ENCODE peak calls at places on chromosomes 4 and X, in nine cellular contexts. G, P, D, K, Z, A, X, T and U are unnamed samples. For H3K4me1 and H3K27me3, the result is how much of the 10 kb centered on the place peaks cover.

GRCh38 chr4:71460368-71460767 is 121.5 kb downstream of the SLC4A4 start:
- DNase-seq in G (no peak), P (no peak), D (no peak), K (no peak), Z (no peak), A (no peak), X (no peak), T (no peak), U (no peak)

GRCh38 chr4:26141916-26142638 is 178.7 kb upstream of the RBPJ start:
- DNase-seq in G (peak), P (no peak), D (peak), K (peak), Z (no peak), A (no peak), X (no peak), T (no peak), U (peak)

GRCh38 chrX:23269923-23270322 is 64.7 kb upstream of the PTCHD1 start:
- DNase-seq in G (no peak), P (no peak), D (no peak), K (no peak), Z (no peak), A (no peak), X (no peak), T (no peak), U (no peak)

GRCh38 chrX:134782796-134783195 is 124.5 kb upstream of the PLAC1 start:
- DNase-seq in G (no peak), P (peak), D (no peak), K (no peak), Z (no peak), A (no peak), X (no peak), T (peak), U (no peak)

GRCh38 chrX:19005909-19006308 is 22.0 kb upstream of the PHKA2 start:
- DNase-seq in G (no peak), P (no peak), D (no peak), K (peak), Z (no peak), A (no peak), X (no peak), T (no peak), U (no peak)

GRCh38 chrX:111402378-111402777 is 9.6 kb downstream of the DCX start:
- DNase-seq in G (no peak), P (no peak), D (no peak), K (no peak), Z (no peak), A (no peak), X (no peak), T (no peak), U (no peak)

GRCh38 chr4:139014391-139015268 is 951 bp upstream of the NOCT start:
- DNase-seq in G (no peak), P (peak), D (no peak), K (peak), Z (no peak), A (peak), X (no peak), T (peak), U (no peak)

GRCh38 chr4:112147697-112148096 is 2.4 kb downstream of the FAM241A start:
- DNase-seq in G (no peak), P (no peak), D (no peak), K (no peak), Z (no peak), A (no peak), X (no peak), T (no peak), U (no peak)

GRCh38 chr4:75630174-75630931 is at the start of gene CDKL2:
- DNase-seq in G (peak), P (peak), D (peak), K (peak), Z (peak), A (peak), X (peak), T (peak), U (peak)

GRCh38 chrX:120824021-120824420 is 51.6 kb downstream of the CT47B1 start:
- DNase-seq in G (no peak), P (no peak), D (no peak), K (no peak), Z (no peak), A (no peak), X (no peak), T (no peak), U (no peak)

GRCh38 chr4:80309301-80310004 is 26.1 kb upstream of the CFAP299 start:
- DNase-seq in G (no peak), P (no peak), D (no peak), K (peak), Z (no peak), A (no peak), X (no peak), T (no peak), U (no peak)

GRCh38 chrX:11239230-11239629 is 54.0 kb upstream of the AMELX start:
- DNase-seq in G (no peak), P (peak), D (no peak), K (no peak), Z (no peak), A (no peak), X (no peak), T (no peak), U (no peak)

GRCh38 chrX:39857780-39858179 is 240.0 kb downstream of the BCOR start:
- DNase-seq in G (no peak), P (no peak), D (no peak), K (no peak), Z (no peak), A (no peak), X (no peak), T (no peak), U (no peak)

GRCh38 chrX:113868169-113868568 is 715.7 kb upstream of the HTR2C start:
- DNase-seq in G (no peak), P (no peak), D (no peak), K (peak), Z (no peak), A (no peak), X (no peak), T (peak), U (no peak)
- H3K4me3 ChIP-seq in G (no peak), P (no peak), D (no peak), K (no peak), Z (no peak), A (no peak), X (no peak), T (no peak), U (no peak)

DNA sequence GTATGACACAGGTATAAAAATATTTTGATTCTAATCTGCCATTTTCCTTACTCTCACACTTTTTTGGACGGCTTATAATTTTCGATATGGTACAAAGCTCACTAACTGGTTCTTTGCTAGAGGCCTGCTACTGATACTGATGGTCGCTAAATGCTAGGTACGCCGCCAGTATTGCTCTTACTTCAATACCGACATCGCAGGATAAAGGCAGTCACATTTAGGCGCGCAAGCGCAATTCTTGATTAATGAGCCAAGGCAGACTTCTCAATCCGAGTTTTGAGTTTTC is 557 bp upstream of the USP38 start:
- DNase-seq in G (no peak), P (no peak), D (peak), K (no peak), Z (no peak), A (no peak), X (no peak), T (no peak), U (no peak)
- H3K4me1 ChIP-seq in G (under half), P (under half), D (under half), K (under half), Z (under half), A (under half), X (under half), T (under half), U (under half)

GRCh38 chrX:57155171-57155570 is 18.0 kb upstream of the SPIN2A start:
- DNase-seq in G (no peak), P (no peak), D (no peak), K (peak), Z (no peak), A (no peak), X (no peak), T (peak), U (no peak)

GRCh38 chrX:57156397-57157049 is 19.3 kb upstream of the SPIN2A start:
- DNase-seq in G (no peak), P (peak), D (no peak), K (peak), Z (no peak), A (peak), X (peak), T (peak), U (no peak)
- H3K27me3 ChIP-seq in G (under half), P (under half), D (under half), K (under half), Z (under half), A (under half), X (under half), T (under half), U (under half)

GRCh38 chr4:87356832-87357526 is 34.0 kb downstream of the HSD17B11 start:
- DNase-seq in G (no peak), P (no peak), D (no peak), K (peak), Z (no peak), A (no peak), X (no peak), T (no peak), U (no peak)

GRCh38 chr4:87359258-87359657 is 31.7 kb downstream of the HSD17B11 start:
- DNase-seq in G (no peak), P (no peak), D (no peak), K (no peak), Z (no peak), A (no peak), X (no peak), T (no peak), U (no peak)

GRCh38 chr4:87353592-87353991 is 30.9 kb upstream of the HSD17B13 start:
- DNase-seq in G (no peak), P (peak), D (no peak), K (peak), Z (peak), A (peak), X (no peak), T (peak), U (no peak)

DNA sequence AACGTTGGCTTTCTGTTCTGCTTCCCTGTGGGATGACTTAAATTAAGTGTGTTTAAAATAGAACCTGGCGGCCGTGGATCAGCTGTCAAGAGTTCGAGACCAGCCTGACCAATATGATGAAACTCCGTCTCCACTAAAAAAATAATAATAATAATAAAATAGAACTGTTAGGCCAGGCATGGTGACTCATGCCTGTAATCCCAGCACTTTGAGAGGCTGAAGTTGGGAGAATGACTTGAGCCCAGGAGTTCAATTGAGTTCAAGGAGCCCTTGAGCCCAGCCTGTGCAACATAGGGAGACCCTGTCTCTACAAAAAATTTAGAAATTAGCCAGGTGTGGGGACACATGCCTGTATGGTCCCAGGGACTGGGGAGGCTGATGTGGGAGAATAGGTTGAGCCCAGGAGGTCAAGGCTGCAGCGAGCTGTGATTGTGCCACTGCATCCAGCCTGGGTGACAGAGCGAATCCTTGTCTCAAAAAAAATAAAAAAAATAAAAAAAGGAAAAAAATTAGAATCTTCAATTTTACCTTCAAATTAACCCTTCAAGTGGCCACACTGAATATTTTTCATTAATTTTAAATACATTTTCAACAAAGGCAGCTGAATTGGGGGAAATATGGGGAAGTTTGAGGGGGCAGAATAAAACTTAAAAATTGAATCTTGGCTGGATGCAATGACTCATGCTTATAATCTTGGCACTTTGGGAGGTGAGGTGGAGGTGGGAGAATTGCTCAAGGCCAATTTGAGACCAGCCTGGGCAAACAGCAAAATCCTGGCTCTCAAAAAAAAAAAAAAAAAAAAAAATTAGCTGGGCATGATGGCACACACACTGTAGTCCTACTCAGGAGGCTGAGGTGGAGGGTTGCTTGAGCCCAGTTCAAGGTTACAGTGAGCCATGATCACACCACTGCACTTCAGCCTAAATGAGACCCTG is 31.8 kb upstream of the HSD17B13 start:
- DNase-seq in G (no peak), P (no peak), D (no peak), K (no peak), Z (no peak), A (no peak), X (no peak), T (no peak), U (no peak)
- H3K4me3 ChIP-seq in G (no peak), P (no peak), D (no peak), K (no peak), Z (no peak), A (no peak), X (no peak), T (no peak), U (no peak)

GRCh38 chr4:10783351-10783750 is 98.8 kb upstream of the CLNK start:
- DNase-seq in G (no peak), P (no peak), D (no peak), K (no peak), Z (no peak), A (no peak), X (no peak), T (no peak), U (no peak)
- H3K4me1 ChIP-seq in G (under half), P (under half), D (under half), K (under half), Z (under half), A (under half), X (under half), T (under half), U (under half)